ENCODE peak calls at places on chromosomes 16 and 17, in eight cellular contexts. B is activated CD4-positive, alpha-beta memory T cell treated with anti-CD3 and anti-CD28 coated beads, Interleukin-2, amount 10 ng/mL, durations not matched to agents 7 days and 5 days; H is retinal pigment epithelial cell; D is DMS 273 treated with DMSO at 0.1 percent for 48 hours; L is Peyer's patch; G is activated naive CD4-positive, alpha-beta T cell treated with anti-CD3 and anti-CD28 coated beads for 36 hours; I is stimulated activated CD4-positive, alpha-beta T cell treated with anti-CD3 and anti-CD28 coated beads, Interleukin-1b, Interleukin-23, amount 100 ng/mL, for 24 hours; Z is hippocampal formation. J is an unnamed sample.
A peak's percentile ranks its signal among the peaks of the same experiment; 100 is the strongest.

GRCh38 chr16:86195863-86196630 is 297.1 kb downstream of the IRF8 start:
- DNase-seq in B (no peak), H (no peak), D (no peak), L (no peak), G (no peak), I (no peak), Z (no peak), J (no peak)

GRCh38 chr16:58346831-58347371 is 45.4 kb upstream of the GINS3 start:
- DNase-seq in B (no peak), H (no peak), D (no peak), L (no peak), G (no peak), I (no peak), Z (no peak), J (no peak)

GRCh38 chr17:78129385-78130079 is 977 bp upstream of the TMC6 start:
- DNase-seq in B (peak; percentile 78), H (no peak), D (no peak), L (peak; percentile 81), G (peak; percentile 72), I (no peak), Z (no peak), J (peak; percentile 74)

GRCh38 chr17:28849281-28849680 is 5.5 kb upstream of the ERAL1 start:
- DNase-seq in B (no peak), H (no peak), D (no peak), L (no peak), G (peak; percentile 60), I (no peak), Z (no peak), J (no peak)

GRCh38 chr17:78383725-78384471 is 5.4 kb downstream of the PGS1 start:
- DNase-seq in B (peak; percentile 66), H (peak; percentile 73), D (no peak), L (peak; percentile 74), G (peak; percentile 88), I (no peak), Z (no peak), J (peak; percentile 41)

GRCh38 chr17:72258711-72259110 is 137.9 kb downstream of the SOX9 start:
- DNase-seq in B (no peak), H (no peak), D (no peak), L (no peak), G (no peak), I (no peak), Z (no peak), J (no peak)

GRCh38 chr17:59105852-59106462 is 723 bp downstream of the TRIM37 start:
- DNase-seq in B (peak; percentile 77), H (no peak), D (peak; percentile 5), L (peak; percentile 68), G (peak; percentile 71), I (peak; percentile 35), Z (peak; percentile 45), J (peak; percentile 83)

GRCh38 chr16:23146877-23147601 is 2.2 kb downstream of the USP31 start:
- DNase-seq in B (no peak), H (no peak), D (no peak), L (no peak), G (no peak), I (no peak), Z (no peak), J (no peak)

GRCh38 chr17:57234252-57235092 is 21.9 kb upstream of the MSI2 start:
- DNase-seq in B (no peak), H (no peak), D (peak; percentile 24), L (no peak), G (no peak), I (no peak), Z (no peak), J (no peak)

GRCh38 chr16:76346210-76346609 is 69.0 kb downstream of the CNTNAP4 start:
- DNase-seq in B (no peak), H (no peak), D (no peak), L (no peak), G (no peak), I (no peak), Z (no peak), J (no peak)

GRCh38 chr17:71633391-71633849 is 487.4 kb upstream of the SOX9 start:
- DNase-seq in B (no peak), H (no peak), D (no peak), L (no peak), G (no peak), I (no peak), Z (no peak), J (no peak)

GRCh38 chr17:67639555-67639954 is 78.2 kb upstream of the NOL11 start:
- DNase-seq in B (no peak), H (no peak), D (no peak), L (no peak), G (no peak), I (no peak), Z (no peak), J (no peak)

GRCh38 chr16:56195151-56195550 is 3.9 kb downstream of the GNAO1 start:
- DNase-seq in B (no peak), H (no peak), D (no peak), L (no peak), G (no peak), I (no peak), Z (peak; percentile 54), J (no peak)

GRCh38 chr16:3651461-3652372 is 2.8 kb upstream of the DNASE1 start:
- DNase-seq in B (no peak), H (no peak), D (no peak), L (no peak), G (no peak), I (no peak), Z (no peak), J (peak; percentile 3)

GRCh38 chr16:58128181-58128631 is 975 bp downstream of the CFAP20 start:
- DNase-seq in B (no peak), H (no peak), D (no peak), L (no peak), G (no peak), I (no peak), Z (peak; percentile 37), J (no peak)

GRCh38 chr17:39174907-39175694 is 9.1 kb upstream of the ARL5C start:
- DNase-seq in B (peak; percentile 75), H (no peak), D (peak; percentile 29), L (peak; percentile 66), G (peak; percentile 85), I (peak; percentile 61), Z (peak; percentile 28), J (peak; percentile 83)

GRCh38 chr17:81722184-81723120 is 10.4 kb downstream of the SLC25A10 start:
- DNase-seq in B (no peak), H (no peak), D (no peak), L (no peak), G (no peak), I (no peak), Z (no peak), J (no peak)

J was measured in activated CD4-positive, alpha-beta T cell treated with anti-CD3 and anti-CD28 coated beads, Interleukin-2, amount 10 ng/mL, durations not matched to agents 7 days and 5 days.